ENCODE peak calls at places on chromosomes 7 and 10, in ten cellular contexts. C is endothelial cell of umbilical vein, J is left ventricle myocardium inferior, N is vagina, W is bronchial epithelial cell, B is tibial artery, O is lower leg skin, T is Karpas-422, I is gastrocnemius medialis, X is fibroblast of lung. U is an unnamed sample.

GRCh38 chr7:107539824-107540223 is 23.9 kb downstream of the COG5 start:
- DNase-seq in C (peak; percentile 24), J (no peak), N (no peak), W (no peak), B (no peak), O (no peak), T (no peak), I (no peak), X (no peak), U (no peak)

GRCh38 chr10:49502358-49502757 is 36.6 kb downstream of the ERCC6 start:
- DNase-seq in C (no peak), J (peak; percentile 21), N (no peak), W (no peak), B (no peak), O (no peak), T (no peak), I (no peak), X (peak; percentile 11), U (no peak)

GRCh38 chr10:124290095-124290795 is 128.5 kb downstream of the OAT start:
- DNase-seq in C (no peak), J (peak; percentile 27), N (no peak), W (no peak), B (peak; percentile 71), O (no peak), T (no peak), I (no peak), X (peak; percentile 50), U (peak; percentile 84)

GRCh38 chr10:122461729-122462532 is 578 bp downstream of the HTRA1 start:
- DNase-seq in C (peak; percentile 42), J (no peak), N (no peak), W (no peak), B (peak; percentile 74), O (no peak), T (no peak), I (no peak), X (no peak), U (no peak)

GRCh38 chr10:28291881-28292297 is 11.0 kb downstream of the MPP7 start:
- DNase-seq in C (no peak), J (no peak), N (no peak), W (peak; percentile 95), B (no peak), O (no peak), T (no peak), I (no peak), X (peak; percentile 61), U (no peak)

GRCh38 chr7:53111061-53111460 is 75.6 kb downstream of the POM121L12 start:
- DNase-seq in C (no peak), J (no peak), N (no peak), W (no peak), B (no peak), O (no peak), T (no peak), I (no peak), X (no peak), U (no peak)

GRCh38 chr10:115846528-115846927 is 426.5 kb downstream of the GFRA1 start:
- DNase-seq in C (no peak), J (no peak), N (no peak), W (no peak), B (no peak), O (no peak), T (no peak), I (no peak), X (no peak), U (no peak)

GRCh38 chr10:52056296-52056695 is 257.8 kb upstream of the DKK1 start:
- DNase-seq in C (no peak), J (no peak), N (no peak), W (no peak), B (no peak), O (no peak), T (no peak), I (no peak), X (no peak), U (no peak)

GRCh38 chr7:26612742-26613141 is 251.6 kb downstream of the SKAP2 start:
- DNase-seq in C (no peak), J (no peak), N (no peak), W (no peak), B (no peak), O (no peak), T (no peak), I (no peak), X (no peak), U (no peak)

GRCh38 chr10:122147731-122148130 is 123.4 kb upstream of the BTBD16 start:
- DNase-seq in C (no peak), J (no peak), N (no peak), W (no peak), B (no peak), O (no peak), T (no peak), I (no peak), X (no peak), U (no peak)

GRCh38 chr10:113980408-113981087 is 63.1 kb upstream of the ADRB1 start:
- DNase-seq in C (no peak), J (no peak), N (no peak), W (no peak), B (no peak), O (no peak), T (no peak), I (no peak), X (no peak), U (no peak)

GRCh38 chr7:143408247-143408685 is 390 bp downstream of the EPHA1 start:
- DNase-seq in C (no peak), J (no peak), N (no peak), W (no peak), B (no peak), O (no peak), T (no peak), I (no peak), X (no peak), U (no peak)

GRCh38 chr7:143405671-143406352 is 2.8 kb downstream of the EPHA1 start:
- DNase-seq in C (no peak), J (no peak), N (no peak), W (no peak), B (no peak), O (no peak), T (no peak), I (no peak), X (peak; percentile 45), U (no peak)

GRCh38 chr7:143408686-143409551 is at the start of gene EPHA1:
- DNase-seq in C (no peak), J (no peak), N (no peak), W (peak; percentile 88), B (no peak), O (no peak), T (peak; percentile 48), I (no peak), X (no peak), U (no peak)

GRCh38 chr7:143405158-143405557 is 3.5 kb downstream of the EPHA1 start:
- DNase-seq in C (no peak), J (peak; percentile 82), N (no peak), W (no peak), B (no peak), O (no peak), T (no peak), I (no peak), X (peak; percentile 93), U (no peak)

GRCh38 chr7:143407296-143408246 is 1.1 kb downstream of the EPHA1 start:
- DNase-seq in C (no peak), J (no peak), N (no peak), W (peak; percentile 59), B (no peak), O (no peak), T (no peak), I (no peak), X (no peak), U (no peak)
- H3K4me3 ChIP-seq in C (no peak overlapping the region), J (no peak overlapping the region), N (peak overlapping the region; percentile 50), W (peak overlapping the region; percentile 59), B (no peak overlapping the region), O (peak overlapping the region; percentile 15), T (no peak overlapping the region), I (no peak overlapping the region), X (no peak overlapping the region), U (no peak overlapping the region)

GRCh38 chr7:138004936-138005335 is 3.0 kb upstream of the CREB3L2 start:
- DNase-seq in C (no peak), J (no peak), N (no peak), W (no peak), B (no peak), O (no peak), T (no peak), I (no peak), X (no peak), U (no peak)

GRCh38 chr7:138001529-138002095 is at the start of gene CREB3L2:
- DNase-seq in C (no peak), J (peak; percentile 60), N (no peak), W (peak; percentile 36), B (peak; percentile 86), O (peak; percentile 54), T (no peak), I (peak; percentile 27), X (peak; percentile 71), U (peak; percentile 83)

GRCh38 chr7:138004046-138004445 is 2.2 kb upstream of the CREB3L2 start:
- DNase-seq in C (peak; percentile 63), J (no peak), N (no peak), W (no peak), B (no peak), O (no peak), T (no peak), I (no peak), X (no peak), U (no peak)

GRCh38 chr7:138002096-138002827 is 376 bp upstream of the CREB3L2 start:
- DNase-seq in C (peak; percentile 100), J (peak; percentile 98), N (peak; percentile 100), W (peak; percentile 98), B (peak; percentile 100), O (peak; percentile 99), T (peak; percentile 79), I (peak; percentile 99), X (peak; percentile 100), U (peak; percentile 100)

GRCh38 chr7:138002828-138003189 is 923 bp upstream of the CREB3L2 start:
- DNase-seq in C (no peak), J (no peak), N (peak; percentile 85), W (no peak), B (no peak), O (no peak), T (no peak), I (no peak), X (no peak), U (no peak)
- H3K4me3 ChIP-seq in C (no peak overlapping the region), J (peak overlapping the region; percentile 96), N (no peak overlapping the region), W (no peak overlapping the region), B (no peak overlapping the region), O (no peak overlapping the region), T (no peak overlapping the region), I (peak overlapping the region; percentile 98), X (no peak overlapping the region), U (no peak overlapping the region)

DNA sequence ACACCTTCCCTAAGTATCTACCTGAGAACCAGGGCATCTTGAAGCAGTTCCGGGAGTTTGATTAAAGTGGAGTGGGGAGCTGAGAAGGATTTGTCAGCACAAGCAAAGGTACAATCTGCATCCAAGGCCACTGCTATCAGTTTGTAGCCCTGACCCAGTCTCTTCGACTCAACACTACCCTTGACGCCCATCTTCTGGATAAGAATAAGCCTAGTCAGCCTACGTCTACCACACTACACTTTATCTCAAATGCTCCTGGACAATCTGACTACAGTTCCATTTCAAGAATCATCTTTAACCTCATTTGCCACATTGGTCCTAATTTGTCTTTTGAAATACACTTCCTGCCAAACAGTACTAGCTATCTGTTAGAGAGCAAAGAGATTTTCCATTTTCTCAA is 134.1 kb upstream of the C1GALT1 start:
- DNase-seq in C (no peak), J (no peak), N (no peak), W (no peak), B (no peak), O (no peak), T (no peak), I (no peak), X (no peak), U (no peak)
- H3K4me3 ChIP-seq in C (no peak overlapping the region), J (no peak overlapping the region), N (no peak overlapping the region), W (no peak overlapping the region), B (no peak overlapping the region), O (no peak overlapping the region), T (no peak overlapping the region), I (no peak overlapping the region), X (no peak overlapping the region), U (no peak overlapping the region)

GRCh38 chr10:102112210-102112817 is 7.9 kb downstream of the LDB1 start:
- DNase-seq in C (no peak), J (no peak), N (no peak), W (no peak), B (no peak), O (no peak), T (peak; percentile 38), I (no peak), X (no peak), U (no peak)
- H3K4me3 ChIP-seq in C (no peak overlapping the region), J (no peak overlapping the region), N (no peak overlapping the region), W (peak overlapping the region; percentile 72), B (no peak overlapping the region), O (no peak overlapping the region), T (no peak overlapping the region), I (no peak overlapping the region), X (no peak overlapping the region), U (no peak overlapping the region)